ENCODE peak calls at places on chromosomes 3 and 15, in seven cellular contexts. R is immature natural killer cell; M is HCT116; H is stimulated activated CD4-positive, alpha-beta T cell treated with anti-CD3 and anti-CD28 coated beads, Interleukin-1b, Interleukin-23, amount 100 ng/mL, for 1 hour; W is epithelial cell of esophagus; K is endothelial cell of umbilical vein; C is T-helper 17 cell. S is an unnamed sample.

GRCh38 chr3:191352014-191352413 is 21.7 kb upstream of the UTS2B start:
- DNase-seq in R (no peak), M (no peak), H (no peak), W (peak), K (peak), C (no peak), S (no peak)

GRCh38 chr15:100721758-100722550 is 119.6 kb downstream of the ASB7 start:
- DNase-seq in R (no peak), M (peak), H (no peak), W (peak), K (peak), C (no peak), S (peak)

GRCh38 chr3:160612386-160613115 is 47.2 kb upstream of the KPNA4 start:
- DNase-seq in R (no peak), M (no peak), H (no peak), W (peak), K (no peak), C (no peak), S (no peak)

GRCh38 chr3:57158316-57158715 is 6.8 kb downstream of the IL17RD start:
- DNase-seq in R (no peak), M (no peak), H (no peak), W (no peak), K (no peak), C (no peak), S (no peak)

GRCh38 chr15:50698101-50698500 is 11.5 kb upstream of the TRPM7 start:
- DNase-seq in R (no peak), M (no peak), H (no peak), W (no peak), K (no peak), C (no peak), S (no peak)

GRCh38 chr3:169118666-169119370 is 544.7 kb downstream of the MECOM start:
- DNase-seq in R (no peak), M (no peak), H (no peak), W (no peak), K (peak), C (no peak), S (no peak)

GRCh38 chr15:58285212-58285920 is 146.4 kb upstream of the LIPC start:
- DNase-seq in R (no peak), M (no peak), H (no peak), W (no peak), K (no peak), C (no peak), S (no peak)

GRCh38 chr3:127815001-127815400 is 7.3 kb downstream of the MGLL start:
- DNase-seq in R (no peak), M (no peak), H (no peak), W (no peak), K (no peak), C (no peak), S (no peak)

GRCh38 chr15:29268706-29269484 is 727 bp downstream of the NSMCE3 start:
- DNase-seq in R (peak), M (no peak), H (no peak), W (peak), K (peak), C (peak), S (no peak)

GRCh38 chr15:65385868-65386253 is 8.1 kb upstream of the IGDCC3 start:
- DNase-seq in R (no peak), M (no peak), H (no peak), W (no peak), K (peak), C (no peak), S (no peak)

GRCh38 chr3:33201195-33201594 is 17.4 kb downstream of the SUSD5 start:
- DNase-seq in R (no peak), M (no peak), H (no peak), W (no peak), K (no peak), C (no peak), S (no peak)

GRCh38 chr15:68536331-68537095 is 42.3 kb upstream of the CORO2B start:
- DNase-seq in R (no peak), M (no peak), H (no peak), W (peak), K (no peak), C (no peak), S (no peak)

GRCh38 chr15:40770147-40770721 is 454 bp downstream of the C15orf62 start:
- DNase-seq in R (no peak), M (no peak), H (no peak), W (no peak), K (no peak), C (no peak), S (no peak)

GRCh38 chr3:35739964-35740527 is 100.7 kb downstream of the ARPP21 start:
- DNase-seq in R (no peak), M (no peak), H (no peak), W (no peak), K (no peak), C (no peak), S (no peak)

GRCh38 chr3:88219138-88219792 is 69.5 kb downstream of the C3orf38 start:
- DNase-seq in R (no peak), M (no peak), H (no peak), W (peak), K (peak), C (peak), S (no peak)

GRCh38 chr3:45760878-45761711 is 35.2 kb downstream of the SLC6A20 start:
- DNase-seq in R (peak), M (peak), H (peak), W (peak), K (peak), C (no peak), S (peak)

GRCh38 chr3:24640330-24640877 is 145.8 kb upstream of the THRB start:
- DNase-seq in R (no peak), M (peak), H (no peak), W (peak), K (peak), C (no peak), S (no peak)

GRCh38 chr3:160038862-160039562 is 50.4 kb downstream of the IL12A start:
- DNase-seq in R (no peak), M (no peak), H (no peak), W (peak), K (peak), C (no peak), S (no peak)